ENCODE peak calls at places on chromosomes 7 and 10, in eight cellular contexts. S, C, H, T, E, Z, G and F are unnamed samples.

GRCh38 chr7:44261239-44261638 is 60.5 kb downstream of the YKT6 start:
- DNase-seq in S (no peak), C (no peak), H (no peak), T (no peak), E (no peak), Z (no peak), G (no peak), F (no peak)

GRCh38 chr7:30430777-30431176 is 47.8 kb downstream of the NOD1 start:
- DNase-seq in S (no peak), C (no peak), H (no peak), T (no peak), E (no peak), Z (no peak), G (no peak), F (no peak)

GRCh38 chr7:73329861-73330581 is 2.1 kb downstream of the FKBP6 start:
- DNase-seq in S (no peak), C (no peak), H (no peak), T (no peak), E (peak; percentile 31), Z (no peak), G (no peak), F (no peak)

GRCh38 chr7:155961241-155962190 is 149.3 kb upstream of the SHH start:
- DNase-seq in S (peak; percentile 61), C (no peak), H (no peak), T (peak; percentile 43), E (no peak), Z (no peak), G (peak; percentile 84), F (no peak)

GRCh38 chr10:69056536-69057260 is 31.2 kb upstream of the SRGN start:
- DNase-seq in S (no peak), C (no peak), H (no peak), T (no peak), E (no peak), Z (no peak), G (no peak), F (no peak)

GRCh38 chr10:79090134-79090803 is 21.5 kb downstream of the ZMIZ1 start:
- DNase-seq in S (no peak), C (no peak), H (no peak), T (peak; percentile 41), E (no peak), Z (no peak), G (no peak), F (no peak)

GRCh38 chr7:26397786-26398435 is 106.2 kb downstream of the SNX10 start:
- DNase-seq in S (no peak), C (no peak), H (no peak), T (peak; percentile 71), E (peak; percentile 6), Z (no peak), G (no peak), F (peak; percentile 78)

GRCh38 chr10:89478085-89478738 is 57.2 kb downstream of the SLC16A12 start:
- DNase-seq in S (no peak), C (no peak), H (no peak), T (no peak), E (no peak), Z (no peak), G (no peak), F (no peak)

GRCh38 chr7:154791611-154792010 is 211.3 kb downstream of the PAXIP1 start:
- DNase-seq in S (no peak), C (no peak), H (no peak), T (no peak), E (no peak), Z (no peak), G (no peak), F (no peak)

GRCh38 chr10:121096617-121097431 is 245.7 kb downstream of the WDR11 start:
- DNase-seq in S (peak; percentile 24), C (no peak), H (no peak), T (no peak), E (peak; percentile 29), Z (no peak), G (no peak), F (no peak)

GRCh38 chr10:121092341-121093099 is 241.4 kb downstream of the WDR11 start:
- DNase-seq in S (no peak), C (no peak), H (no peak), T (no peak), E (no peak), Z (no peak), G (peak; percentile 43), F (no peak)

GRCh38 chr10:121099601-121100000 is 248.4 kb downstream of the WDR11 start:
- DNase-seq in S (peak; percentile 53), C (no peak), H (no peak), T (no peak), E (no peak), Z (no peak), G (no peak), F (no peak)

DNA sequence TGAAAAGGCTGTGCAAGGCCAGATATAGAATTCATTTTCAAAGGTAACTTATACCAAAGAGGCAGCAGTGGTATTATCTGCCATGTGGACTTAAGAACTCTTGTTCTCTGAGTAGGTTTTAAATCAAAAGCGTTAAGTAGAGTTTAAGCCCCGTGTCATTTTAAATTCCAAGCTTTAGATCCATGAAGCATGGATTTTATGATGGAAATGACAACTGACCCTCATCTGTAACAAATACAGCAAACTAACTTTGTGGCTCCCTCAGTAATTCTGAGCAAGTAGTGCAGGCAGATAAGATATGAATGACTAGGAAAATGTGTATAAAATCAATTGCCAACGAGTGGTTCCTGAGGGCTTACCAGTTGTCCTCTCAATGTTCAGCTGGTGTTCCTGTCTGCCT is 247.1 kb downstream of the WDR11 start:
- DNase-seq in S (no peak), C (no peak), H (no peak), T (no peak), E (no peak), Z (no peak), G (no peak), F (no peak)
- H3K27ac ChIP-seq in S (no peak overlapping the region), C (no peak overlapping the region), H (no peak overlapping the region), T (no peak overlapping the region), E (no peak overlapping the region), Z (no peak overlapping the region), G (no peak overlapping the region), F (no peak overlapping the region)

GRCh38 chr10:72086466-72087391 is 1.6 kb downstream of the SPOCK2 start:
- DNase-seq in S (peak; percentile 27), C (no peak), H (no peak), T (peak; percentile 62), E (no peak), Z (peak; percentile 86), G (no peak), F (peak; percentile 39)
- TF ChIP-seq CTCF in S (peak; percentile 64), C (no peak), H (no peak), T (no peak), E (no peak), Z (no peak), G (no peak), F (no peak)

GRCh38 chr7:122068046-122068445 is 76.0 kb downstream of the AASS start:
- DNase-seq in S (no peak), C (no peak), H (no peak), T (no peak), E (no peak), Z (no peak), G (no peak), F (no peak)

GRCh38 chr7:122070062-122070461 is 74.0 kb downstream of the AASS start:
- DNase-seq in S (no peak), C (no peak), H (no peak), T (no peak), E (no peak), Z (no peak), G (no peak), F (no peak)

GRCh38 chr7:122072272-122072671 is 71.8 kb downstream of the AASS start:
- DNase-seq in S (no peak), C (no peak), H (no peak), T (no peak), E (no peak), Z (no peak), G (no peak), F (no peak)

GRCh38 chr7:122067077-122067476 is 77.0 kb downstream of the AASS start:
- DNase-seq in S (no peak), C (no peak), H (no peak), T (no peak), E (no peak), Z (no peak), G (no peak), F (no peak)

GRCh38 chr7:122068999-122069398 is 75.0 kb downstream of the AASS start:
- DNase-seq in S (no peak), C (no peak), H (no peak), T (no peak), E (no peak), Z (no peak), G (no peak), F (no peak)
- H3K27ac ChIP-seq in S (no peak overlapping the region), C (no peak overlapping the region), H (no peak overlapping the region), T (no peak overlapping the region), E (no peak overlapping the region), Z (no peak overlapping the region), G (no peak overlapping the region), F (no peak overlapping the region)

GRCh38 chr7:104162081-104162480 is 45.7 kb downstream of the ORC5 start:
- DNase-seq in S (no peak), C (no peak), H (no peak), T (no peak), E (no peak), Z (no peak), G (no peak), F (no peak)

GRCh38 chr7:104156842-104157277 is 51.0 kb downstream of the ORC5 start:
- DNase-seq in S (peak; percentile 45), C (no peak), H (no peak), T (no peak), E (peak; percentile 54), Z (no peak), G (peak; percentile 6), F (no peak)

GRCh38 chr7:104161244-104161643 is 46.6 kb downstream of the ORC5 start:
- DNase-seq in S (no peak), C (no peak), H (no peak), T (no peak), E (no peak), Z (no peak), G (no peak), F (no peak)

DNA sequence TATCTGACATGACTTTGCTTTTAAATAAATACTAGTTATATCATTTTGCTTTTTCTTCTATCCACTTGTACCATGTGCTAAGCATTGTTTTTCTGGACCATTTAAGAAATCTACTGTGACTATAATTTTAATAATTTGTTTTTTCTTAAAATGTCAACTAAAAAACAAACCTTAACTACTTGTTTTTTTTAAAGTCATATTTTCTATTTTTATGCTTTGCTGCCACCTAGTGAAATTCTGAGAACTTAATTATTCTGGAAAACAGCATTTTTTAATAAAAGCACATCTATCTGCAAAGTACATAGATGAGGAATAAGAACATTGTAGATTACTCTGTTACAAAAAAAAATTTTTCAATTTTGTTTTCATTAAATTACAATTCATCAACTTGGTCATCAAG is 47.4 kb downstream of the ORC5 start:
- DNase-seq in S (no peak), C (no peak), H (no peak), T (no peak), E (peak; percentile 52), Z (no peak), G (no peak), F (no peak)
- TF ChIP-seq CTCF in S (no peak), C (peak; percentile 4), H (peak; percentile 21), T (no peak), E (no peak), Z (no peak), G (peak; percentile 29), F (peak; percentile 39)